ENCODE peak calls at places on chromosomes 4 and X, in six cellular contexts. M is activated naive CD4-positive, alpha-beta T cell treated with Interleukin-2 at 50 U/mL for 16 hours; G is keratinocyte; R is naive B cell; D is heart right ventricle; L is activated CD4-positive, alpha-beta memory T cell treated with anti-CD3 and anti-CD28 coated beads for 36 hours. E is an unnamed sample.

GRCh38 chrX:87391742-87392141 is 125.9 kb upstream of the KLHL4 start:
- DNase-seq in M (no peak), G (no peak), R (no peak), D (no peak), L (no peak), E (no peak)

GRCh38 chrX:12139934-12140611 is 1.8 kb downstream of the FRMPD4 start:
- DNase-seq in M (no peak), G (no peak), R (no peak), D (no peak), L (no peak), E (no peak)

GRCh38 chrX:22063284-22063683 is 31.2 kb downstream of the PHEX start:
- DNase-seq in M (peak), G (no peak), R (peak), D (no peak), L (peak), E (no peak)

GRCh38 chr4:112083587-112084347 is 61.5 kb upstream of the FAM241A start:
- DNase-seq in M (no peak), G (no peak), R (no peak), D (no peak), L (no peak), E (no peak)

GRCh38 chr4:153426207-153426886 is 39.8 kb upstream of the TMEM131L start:
- DNase-seq in M (no peak), G (no peak), R (peak), D (no peak), L (no peak), E (no peak)

GRCh38 chr4:147160908-147161513 is 215.3 kb upstream of the TTC29 start:
- DNase-seq in M (no peak), G (peak), R (no peak), D (no peak), L (peak), E (peak)

GRCh38 chr4:34200535-34200934 is 2043.8 kb downstream of the ARAP2 start:
- DNase-seq in M (no peak), G (no peak), R (no peak), D (no peak), L (no peak), E (no peak)

GRCh38 chrX:149497626-149498025 is 7.5 kb downstream of the IDS start:
- DNase-seq in M (no peak), G (no peak), R (no peak), D (no peak), L (no peak), E (peak)

GRCh38 chr4:138734746-138735145 is 280.8 kb upstream of the NOCT start:
- DNase-seq in M (no peak), G (no peak), R (no peak), D (no peak), L (no peak), E (peak)

GRCh38 chr4:173415092-173415491 is 16.2 kb upstream of the SCRG1 start:
- DNase-seq in M (no peak), G (no peak), R (no peak), D (no peak), L (no peak), E (no peak)

GRCh38 chrX:106894978-106895452 is 8.1 kb downstream of the RIPPLY1 start:
- DNase-seq in M (no peak), G (no peak), R (no peak), D (peak), L (no peak), E (peak)

GRCh38 chr4:186104114-186104894 is at the start of gene FAM149A:
- DNase-seq in M (peak), G (no peak), R (peak), D (peak), L (peak), E (no peak)

GRCh38 chr4:98688416-98689290 is 30.2 kb upstream of the TSPAN5 start:
- DNase-seq in M (peak), G (no peak), R (no peak), D (no peak), L (peak), E (no peak)

GRCh38 chrX:9670136-9670905 is 95.3 kb downstream of the GPR143 start:
- DNase-seq in M (no peak), G (no peak), R (no peak), D (no peak), L (no peak), E (peak)

GRCh38 chr4:168309781-168310180 is 8.8 kb downstream of the DDX60 start:
- DNase-seq in M (no peak), G (no peak), R (no peak), D (no peak), L (no peak), E (no peak)

GRCh38 chrX:19721726-19722370 is 165.6 kb downstream of the SH3KBP1 start:
- DNase-seq in M (no peak), G (no peak), R (no peak), D (peak), L (no peak), E (no peak)

GRCh38 chrX:38376747-38377146 is 24.3 kb downstream of the OTC start:
- DNase-seq in M (no peak), G (no peak), R (no peak), D (no peak), L (no peak), E (no peak)

GRCh38 chr4:34636623-34637022 is 1607.7 kb downstream of the ARAP2 start:
- DNase-seq in M (no peak), G (no peak), R (no peak), D (no peak), L (no peak), E (no peak)

GRCh38 chr4:8706221-8707044 is 113.9 kb downstream of the CPZ start:
- DNase-seq in M (no peak), G (no peak), R (no peak), D (no peak), L (no peak), E (no peak)

GRCh38 chrX:150355898-150356297 is 7.2 kb upstream of the MAMLD1 start:
- DNase-seq in M (no peak), G (no peak), R (no peak), D (no peak), L (no peak), E (no peak)

GRCh38 chrX:64975491-64975890 is 759 bp downstream of the ZC4H2 start:
- DNase-seq in M (peak), G (no peak), R (peak), D (peak), L (peak), E (no peak)

GRCh38 chr4:71377561-71377960 is 38.7 kb downstream of the SLC4A4 start:
- DNase-seq in M (no peak), G (no peak), R (no peak), D (no peak), L (no peak), E (peak)

GRCh38 chr4:136748777-136749176 is 783.5 kb downstream of the PCDH18 start:
- DNase-seq in M (no peak), G (no peak), R (no peak), D (no peak), L (no peak), E (no peak)

GRCh38 chr4:87633239-87633638 is 16.8 kb upstream of the DMP1 start:
- DNase-seq in M (no peak), G (no peak), R (no peak), D (no peak), L (no peak), E (peak)

GRCh38 chrX:16457239-16457638 is 192.7 kb upstream of the S100G start:
- DNase-seq in M (no peak), G (no peak), R (no peak), D (no peak), L (no peak), E (no peak)

GRCh38 chr4:139239127-139239772 is 40.8 kb downstream of the MGARP start:
- DNase-seq in M (no peak), G (no peak), R (no peak), D (no peak), L (no peak), E (no peak)

GRCh38 chrX:40313269-40313668 is 215.5 kb upstream of the BCOR start:
- DNase-seq in M (no peak), G (no peak), R (no peak), D (no peak), L (no peak), E (no peak)

GRCh38 chr4:16199132-16199531 is 27.1 kb downstream of the TAPT1 start:
- DNase-seq in M (no peak), G (no peak), R (no peak), D (no peak), L (no peak), E (peak)

GRCh38 chrX:142054094-142054493 is 150.4 kb downstream of the MAGEC1 start:
- DNase-seq in M (no peak), G (no peak), R (no peak), D (no peak), L (no peak), E (no peak)

GRCh38 chr4:139556735-139557505 is 901 bp upstream of the SETD7 start:
- DNase-seq in M (peak), G (no peak), R (peak), D (peak), L (peak), E (no peak)

GRCh38 chr4:88537725-88538124 is 14.1 kb upstream of the PYURF start:
- DNase-seq in M (no peak), G (no peak), R (no peak), D (no peak), L (no peak), E (no peak)

GRCh38 chrX:42797646-42798045 is 19.7 kb upstream of the PPP1R2C start:
- DNase-seq in M (no peak), G (no peak), R (no peak), D (no peak), L (no peak), E (no peak)

E was measured in astrocyte of the cerebellum.